ENCODE peak calls at places on chromosomes 7 and 10, in nine cellular contexts. One of them, this sample, is unnamed.

GRCh38 chr10:72712136-72712535 is 20.2 kb downstream of the MCU start:
- DNase-seq in effector CD4-positive, alpha-beta T cell: no peak
- DNase-seq in posterior cingulate gyrus: no peak
- DNase-seq in H4: no peak
- DNase-seq in cerebellum: no peak
- DNase-seq in mammary epithelial cell: no peak
- DNase-seq in hippocampal formation: no peak
- DNase-seq in activated T-cell treated with anti-CD3 and anti-CD28 coated beads for 1 hour: no peak
- DNase-seq in adrenal gland: no peak
- DNase-seq in this sample: no peak

GRCh38 chr10:125521721-125522680 is 161.0 kb downstream of the TEX36 start:
- DNase-seq in effector CD4-positive, alpha-beta T cell: no peak
- DNase-seq in posterior cingulate gyrus: no peak
- DNase-seq in H4: peak; percentile 29
- DNase-seq in cerebellum: no peak
- DNase-seq in mammary epithelial cell: no peak
- DNase-seq in hippocampal formation: no peak
- DNase-seq in activated T-cell treated with anti-CD3 and anti-CD28 coated beads for 1 hour: no peak
- DNase-seq in adrenal gland: no peak
- DNase-seq in this sample: peak; percentile 77

GRCh38 chr7:84982199-84982598 is 204.7 kb downstream of the SEMA3D start:
- DNase-seq in effector CD4-positive, alpha-beta T cell: no peak
- DNase-seq in posterior cingulate gyrus: no peak
- DNase-seq in H4: no peak
- DNase-seq in cerebellum: no peak
- DNase-seq in mammary epithelial cell: peak; percentile 4
- DNase-seq in hippocampal formation: no peak
- DNase-seq in activated T-cell treated with anti-CD3 and anti-CD28 coated beads for 1 hour: no peak
- DNase-seq in adrenal gland: no peak
- DNase-seq in this sample: no peak

GRCh38 chr10:102776779-102777417 is 33.1 kb downstream of the WBP1L start:
- DNase-seq in effector CD4-positive, alpha-beta T cell: no peak
- DNase-seq in posterior cingulate gyrus: peak; percentile 62
- DNase-seq in H4: peak; percentile 87
- DNase-seq in cerebellum: no peak
- DNase-seq in mammary epithelial cell: peak; percentile 91
- DNase-seq in hippocampal formation: peak; percentile 50
- DNase-seq in activated T-cell treated with anti-CD3 and anti-CD28 coated beads for 1 hour: no peak
- DNase-seq in adrenal gland: peak; percentile 93
- DNase-seq in this sample: no peak

GRCh38 chr7:2757361-2757903 is 69.4 kb downstream of the AMZ1 start:
- DNase-seq in effector CD4-positive, alpha-beta T cell: no peak
- DNase-seq in posterior cingulate gyrus: peak; percentile 71
- DNase-seq in H4: peak; percentile 96
- DNase-seq in cerebellum: peak; percentile 56
- DNase-seq in mammary epithelial cell: peak; percentile 76
- DNase-seq in hippocampal formation: no peak
- DNase-seq in activated T-cell treated with anti-CD3 and anti-CD28 coated beads for 1 hour: no peak
- DNase-seq in adrenal gland: peak; percentile 93
- DNase-seq in this sample: no peak

GRCh38 chr10:59432207-59432900 is 70.0 kb upstream of the FAM13C start:
- DNase-seq in effector CD4-positive, alpha-beta T cell: no peak
- DNase-seq in posterior cingulate gyrus: no peak
- DNase-seq in H4: no peak
- DNase-seq in cerebellum: no peak
- DNase-seq in mammary epithelial cell: peak; percentile 67
- DNase-seq in hippocampal formation: no peak
- DNase-seq in activated T-cell treated with anti-CD3 and anti-CD28 coated beads for 1 hour: no peak
- DNase-seq in adrenal gland: no peak
- DNase-seq in this sample: no peak

GRCh38 chr7:33452805-33453502 is 323.6 kb downstream of the BBS9 start:
- DNase-seq in effector CD4-positive, alpha-beta T cell: no peak
- DNase-seq in posterior cingulate gyrus: no peak
- DNase-seq in H4: no peak
- DNase-seq in cerebellum: no peak
- DNase-seq in mammary epithelial cell: no peak
- DNase-seq in hippocampal formation: no peak
- DNase-seq in activated T-cell treated with anti-CD3 and anti-CD28 coated beads for 1 hour: no peak
- DNase-seq in adrenal gland: no peak
- DNase-seq in this sample: no peak

GRCh38 chr10:59284111-59284975 is 78.0 kb downstream of the FAM13C start:
- DNase-seq in effector CD4-positive, alpha-beta T cell: no peak
- DNase-seq in posterior cingulate gyrus: no peak
- DNase-seq in H4: no peak
- DNase-seq in cerebellum: no peak
- DNase-seq in mammary epithelial cell: peak; percentile 69
- DNase-seq in hippocampal formation: no peak
- DNase-seq in activated T-cell treated with anti-CD3 and anti-CD28 coated beads for 1 hour: no peak
- DNase-seq in adrenal gland: peak; percentile 41
- DNase-seq in this sample: no peak

GRCh38 chr10:129727495-129727894 is 236.6 kb downstream of the EBF3 start:
- DNase-seq in effector CD4-positive, alpha-beta T cell: no peak
- DNase-seq in posterior cingulate gyrus: no peak
- DNase-seq in H4: no peak
- DNase-seq in cerebellum: no peak
- DNase-seq in mammary epithelial cell: no peak
- DNase-seq in hippocampal formation: no peak
- DNase-seq in activated T-cell treated with anti-CD3 and anti-CD28 coated beads for 1 hour: no peak
- DNase-seq in adrenal gland: no peak
- DNase-seq in this sample: no peak

GRCh38 chr7:150368884-150369739 is 490 bp downstream of the REPIN1 start:
- DNase-seq in effector CD4-positive, alpha-beta T cell: peak; percentile 45
- DNase-seq in posterior cingulate gyrus: peak; percentile 52
- DNase-seq in H4: peak; percentile 58
- DNase-seq in cerebellum: peak; percentile 69
- DNase-seq in mammary epithelial cell: no peak
- DNase-seq in hippocampal formation: peak; percentile 51
- DNase-seq in activated T-cell treated with anti-CD3 and anti-CD28 coated beads for 1 hour: peak; percentile 55
- DNase-seq in adrenal gland: peak; percentile 82
- DNase-seq in this sample: peak; percentile 85

GRCh38 chr7:139526578-139527544 is 3.4 kb downstream of the CLEC2L start:
- DNase-seq in effector CD4-positive, alpha-beta T cell: no peak
- DNase-seq in posterior cingulate gyrus: no peak
- DNase-seq in H4: peak; percentile 80
- DNase-seq in cerebellum: no peak
- DNase-seq in mammary epithelial cell: no peak
- DNase-seq in hippocampal formation: no peak
- DNase-seq in activated T-cell treated with anti-CD3 and anti-CD28 coated beads for 1 hour: no peak
- DNase-seq in adrenal gland: no peak
- DNase-seq in this sample: no peak

GRCh38 chr10:120479506-120479905 is 22.5 kb downstream of the PLPP4 start:
- DNase-seq in effector CD4-positive, alpha-beta T cell: no peak
- DNase-seq in posterior cingulate gyrus: no peak
- DNase-seq in H4: no peak
- DNase-seq in cerebellum: peak; percentile 62
- DNase-seq in mammary epithelial cell: no peak
- DNase-seq in hippocampal formation: no peak
- DNase-seq in activated T-cell treated with anti-CD3 and anti-CD28 coated beads for 1 hour: no peak
- DNase-seq in adrenal gland: no peak
- DNase-seq in this sample: no peak

GRCh38 chr7:145884716-145885514 is 231.7 kb upstream of the CNTNAP2 start:
- DNase-seq in effector CD4-positive, alpha-beta T cell: no peak
- DNase-seq in posterior cingulate gyrus: no peak
- DNase-seq in H4: no peak
- DNase-seq in cerebellum: no peak
- DNase-seq in mammary epithelial cell: no peak
- DNase-seq in hippocampal formation: no peak
- DNase-seq in activated T-cell treated with anti-CD3 and anti-CD28 coated beads for 1 hour: no peak
- DNase-seq in adrenal gland: no peak
- DNase-seq in this sample: no peak

GRCh38 chr10:24762161-24762924 is 38.7 kb upstream of the ARHGAP21 start:
- DNase-seq in effector CD4-positive, alpha-beta T cell: no peak
- DNase-seq in posterior cingulate gyrus: no peak
- DNase-seq in H4: no peak
- DNase-seq in cerebellum: no peak
- DNase-seq in mammary epithelial cell: no peak
- DNase-seq in hippocampal formation: no peak
- DNase-seq in activated T-cell treated with anti-CD3 and anti-CD28 coated beads for 1 hour: no peak
- DNase-seq in adrenal gland: no peak
- DNase-seq in this sample: no peak

GRCh38 chr10:69802424-69803161 is 887 bp downstream of the COL13A1 start:
- DNase-seq in effector CD4-positive, alpha-beta T cell: no peak
- DNase-seq in posterior cingulate gyrus: no peak
- DNase-seq in H4: no peak
- DNase-seq in cerebellum: peak; percentile 79
- DNase-seq in mammary epithelial cell: peak; percentile 53
- DNase-seq in hippocampal formation: no peak
- DNase-seq in activated T-cell treated with anti-CD3 and anti-CD28 coated beads for 1 hour: no peak
- DNase-seq in adrenal gland: no peak
- DNase-seq in this sample: no peak

GRCh38 chr7:25759281-25759680 is 392.7 kb upstream of the NFE2L3 start:
- DNase-seq in effector CD4-positive, alpha-beta T cell: no peak
- DNase-seq in posterior cingulate gyrus: no peak
- DNase-seq in H4: no peak
- DNase-seq in cerebellum: no peak
- DNase-seq in mammary epithelial cell: no peak
- DNase-seq in hippocampal formation: no peak
- DNase-seq in activated T-cell treated with anti-CD3 and anti-CD28 coated beads for 1 hour: no peak
- DNase-seq in adrenal gland: no peak
- DNase-seq in this sample: no peak

GRCh38 chr10:86370006-86370585 is 3.5 kb upstream of the GRID1 start:
- DNase-seq in effector CD4-positive, alpha-beta T cell: no peak
- DNase-seq in posterior cingulate gyrus: no peak
- DNase-seq in H4: no peak
- DNase-seq in cerebellum: no peak
- DNase-seq in mammary epithelial cell: no peak
- DNase-seq in hippocampal formation: no peak
- DNase-seq in activated T-cell treated with anti-CD3 and anti-CD28 coated beads for 1 hour: no peak
- DNase-seq in adrenal gland: no peak
- DNase-seq in this sample: no peak

GRCh38 chr7:116322541-116322940 is 112.2 kb downstream of the TES start:
- DNase-seq in effector CD4-positive, alpha-beta T cell: no peak
- DNase-seq in posterior cingulate gyrus: no peak
- DNase-seq in H4: no peak
- DNase-seq in cerebellum: no peak
- DNase-seq in mammary epithelial cell: no peak
- DNase-seq in hippocampal formation: no peak
- DNase-seq in activated T-cell treated with anti-CD3 and anti-CD28 coated beads for 1 hour: no peak
- DNase-seq in adrenal gland: no peak
- DNase-seq in this sample: no peak

GRCh38 chr7:105677803-105678583 is 96.7 kb upstream of the EFCAB10 start:
- DNase-seq in effector CD4-positive, alpha-beta T cell: peak; percentile 61
- DNase-seq in posterior cingulate gyrus: no peak
- DNase-seq in H4: no peak
- DNase-seq in cerebellum: no peak
- DNase-seq in mammary epithelial cell: no peak
- DNase-seq in hippocampal formation: no peak
- DNase-seq in activated T-cell treated with anti-CD3 and anti-CD28 coated beads for 1 hour: peak; percentile 21
- DNase-seq in adrenal gland: no peak
- DNase-seq in this sample: peak; percentile 63

GRCh38 chr7:139875821-139876241 is 46.8 kb downstream of the TBXAS1 start:
- DNase-seq in effector CD4-positive, alpha-beta T cell: no peak
- DNase-seq in posterior cingulate gyrus: no peak
- DNase-seq in H4: no peak
- DNase-seq in cerebellum: no peak
- DNase-seq in mammary epithelial cell: no peak
- DNase-seq in hippocampal formation: no peak
- DNase-seq in activated T-cell treated with anti-CD3 and anti-CD28 coated beads for 1 hour: no peak
- DNase-seq in adrenal gland: peak; percentile 30
- DNase-seq in this sample: no peak

GRCh38 chr10:127979017-127979416 is 72.1 kb downstream of the PTPRE start:
- DNase-seq in effector CD4-positive, alpha-beta T cell: no peak
- DNase-seq in posterior cingulate gyrus: no peak
- DNase-seq in H4: no peak
- DNase-seq in cerebellum: no peak
- DNase-seq in mammary epithelial cell: no peak
- DNase-seq in hippocampal formation: no peak
- DNase-seq in activated T-cell treated with anti-CD3 and anti-CD28 coated beads for 1 hour: no peak
- DNase-seq in adrenal gland: no peak
- DNase-seq in this sample: no peak

GRCh38 chr7:99789441-99790070 is 5.6 kb upstream of the CYP3A4 start:
- DNase-seq in effector CD4-positive, alpha-beta T cell: no peak
- DNase-seq in posterior cingulate gyrus: no peak
- DNase-seq in H4: no peak
- DNase-seq in cerebellum: no peak
- DNase-seq in mammary epithelial cell: peak; percentile 44
- DNase-seq in hippocampal formation: no peak
- DNase-seq in activated T-cell treated with anti-CD3 and anti-CD28 coated beads for 1 hour: no peak
- DNase-seq in adrenal gland: no peak
- DNase-seq in this sample: no peak

GRCh38 chr10:46030091-46030937 is at the start of gene NCOA4:
- DNase-seq in effector CD4-positive, alpha-beta T cell: peak; percentile 98
- DNase-seq in posterior cingulate gyrus: peak; percentile 98
- DNase-seq in H4: peak; percentile 97
- DNase-seq in cerebellum: peak; percentile 98
- DNase-seq in mammary epithelial cell: peak; percentile 94
- DNase-seq in hippocampal formation: peak; percentile 94
- DNase-seq in activated T-cell treated with anti-CD3 and anti-CD28 coated beads for 1 hour: peak; percentile 94
- DNase-seq in adrenal gland: peak; percentile 99
- DNase-seq in this sample: peak; percentile 99

GRCh38 chr7:45171946-45172345 is 14.4 kb downstream of the RAMP3 start:
- DNase-seq in effector CD4-positive, alpha-beta T cell: no peak
- DNase-seq in posterior cingulate gyrus: no peak
- DNase-seq in H4: no peak
- DNase-seq in cerebellum: no peak
- DNase-seq in mammary epithelial cell: no peak
- DNase-seq in hippocampal formation: no peak
- DNase-seq in activated T-cell treated with anti-CD3 and anti-CD28 coated beads for 1 hour: no peak
- DNase-seq in adrenal gland: no peak
- DNase-seq in this sample: no peak

GRCh38 chr10:97498841-97499560 is at the start of gene UBTD1:
- DNase-seq in effector CD4-positive, alpha-beta T cell: peak; percentile 11
- DNase-seq in posterior cingulate gyrus: peak; percentile 37
- DNase-seq in H4: peak; percentile 22
- DNase-seq in cerebellum: peak; percentile 23
- DNase-seq in mammary epithelial cell: peak; percentile 33
- DNase-seq in hippocampal formation: no peak
- DNase-seq in activated T-cell treated with anti-CD3 and anti-CD28 coated beads for 1 hour: peak; percentile 15
- DNase-seq in adrenal gland: peak; percentile 73
- DNase-seq in this sample: no peak

GRCh38 chr10:119316729-119317097 is 109.3 kb downstream of the GRK5 start:
- DNase-seq in effector CD4-positive, alpha-beta T cell: no peak
- DNase-seq in posterior cingulate gyrus: no peak
- DNase-seq in H4: peak; percentile 93
- DNase-seq in cerebellum: no peak
- DNase-seq in mammary epithelial cell: peak; percentile 63
- DNase-seq in hippocampal formation: no peak
- DNase-seq in activated T-cell treated with anti-CD3 and anti-CD28 coated beads for 1 hour: no peak
- DNase-seq in adrenal gland: peak; percentile 64
- DNase-seq in this sample: no peak

GRCh38 chr10:97701438-97702064 is 12.0 kb upstream of the MARVELD1 start:
- DNase-seq in effector CD4-positive, alpha-beta T cell: peak; percentile 26
- DNase-seq in posterior cingulate gyrus: no peak
- DNase-seq in H4: peak; percentile 67
- DNase-seq in cerebellum: peak; percentile 63
- DNase-seq in mammary epithelial cell: peak; percentile 75
- DNase-seq in hippocampal formation: peak; percentile 62
- DNase-seq in activated T-cell treated with anti-CD3 and anti-CD28 coated beads for 1 hour: peak; percentile 9
- DNase-seq in adrenal gland: peak; percentile 52
- DNase-seq in this sample: peak; percentile 67

GRCh38 chr7:69617364-69617763 is 19.1 kb downstream of the AUTS2 start:
- DNase-seq in effector CD4-positive, alpha-beta T cell: no peak
- DNase-seq in posterior cingulate gyrus: no peak
- DNase-seq in H4: no peak
- DNase-seq in cerebellum: no peak
- DNase-seq in mammary epithelial cell: no peak
- DNase-seq in hippocampal formation: no peak
- DNase-seq in activated T-cell treated with anti-CD3 and anti-CD28 coated beads for 1 hour: no peak
- DNase-seq in adrenal gland: no peak
- DNase-seq in this sample: no peak

GRCh38 chr10:92590623-92591549 is 2.0 kb upstream of the KIF11 start:
- DNase-seq in effector CD4-positive, alpha-beta T cell: no peak
- DNase-seq in posterior cingulate gyrus: peak; percentile 28
- DNase-seq in H4: no peak
- DNase-seq in cerebellum: no peak
- DNase-seq in mammary epithelial cell: no peak
- DNase-seq in hippocampal formation: peak; percentile 19
- DNase-seq in activated T-cell treated with anti-CD3 and anti-CD28 coated beads for 1 hour: no peak
- DNase-seq in adrenal gland: peak; percentile 45
- DNase-seq in this sample: peak; percentile 82

GRCh38 chr7:67453981-67454380 is 457.3 kb downstream of the TYW1 start:
- DNase-seq in effector CD4-positive, alpha-beta T cell: no peak
- DNase-seq in posterior cingulate gyrus: no peak
- DNase-seq in H4: no peak
- DNase-seq in cerebellum: no peak
- DNase-seq in mammary epithelial cell: no peak
- DNase-seq in hippocampal formation: no peak
- DNase-seq in activated T-cell treated with anti-CD3 and anti-CD28 coated beads for 1 hour: no peak
- DNase-seq in adrenal gland: no peak
- DNase-seq in this sample: peak; percentile 60

GRCh38 chr7:48285365-48285764 is 114.1 kb downstream of the ABCA13 start:
- DNase-seq in effector CD4-positive, alpha-beta T cell: no peak
- DNase-seq in posterior cingulate gyrus: no peak
- DNase-seq in H4: peak; percentile 36
- DNase-seq in cerebellum: no peak
- DNase-seq in mammary epithelial cell: peak; percentile 63
- DNase-seq in hippocampal formation: no peak
- DNase-seq in activated T-cell treated with anti-CD3 and anti-CD28 coated beads for 1 hour: no peak
- DNase-seq in adrenal gland: no peak
- DNase-seq in this sample: no peak